ENCODE peak calls at places on chromosomes 13 and 19, in four cellular contexts. One of them, this sample, is unnamed.
A peak's percentile ranks its signal among the peaks of the same experiment; 100 is the strongest.

GRCh38 chr13:32941368-32941767 is 74.9 kb upstream of the KL start:
- DNase-seq in aorta: no peak
- DNase-seq in hepatic stellate cell: no peak
- DNase-seq in T-helper 1 cell: no peak
- DNase-seq in this sample: no peak

GRCh38 chr13:41568990-41569387 is 111.6 kb downstream of the RGCC start:
- DNase-seq in aorta: no peak
- DNase-seq in hepatic stellate cell: no peak
- DNase-seq in T-helper 1 cell: no peak
- DNase-seq in this sample: no peak

GRCh38 chr19:3375221-3376088 is 9.1 kb downstream of the NFIC start:
- DNase-seq in aorta: peak; percentile 92
- DNase-seq in hepatic stellate cell: peak; percentile 75
- DNase-seq in T-helper 1 cell: no peak
- DNase-seq in this sample: no peak

GRCh38 chr19:7737215-7737614 is 5.3 kb upstream of the CLEC4G start:
- DNase-seq in aorta: no peak
- DNase-seq in hepatic stellate cell: no peak
- DNase-seq in T-helper 1 cell: no peak
- DNase-seq in this sample: no peak

GRCh38 chr19:13727798-13728197 is 36.5 kb upstream of the MRI1 start:
- DNase-seq in aorta: no peak
- DNase-seq in hepatic stellate cell: no peak
- DNase-seq in T-helper 1 cell: no peak
- DNase-seq in this sample: no peak

GRCh38 chr19:18558202-18558555 is 509 bp downstream of the KXD1 start:
- DNase-seq in aorta: no peak
- DNase-seq in hepatic stellate cell: no peak
- DNase-seq in T-helper 1 cell: no peak
- DNase-seq in this sample: no peak

GRCh38 chr19:49553451-49554271 is 25.9 kb downstream of the RCN3 start:
- DNase-seq in aorta: no peak
- DNase-seq in hepatic stellate cell: peak; percentile 74
- DNase-seq in T-helper 1 cell: peak; percentile 37
- DNase-seq in this sample: no peak

GRCh38 chr13:44368062-44368591 is 5.5 kb upstream of the SERP2 start:
- DNase-seq in aorta: no peak
- DNase-seq in hepatic stellate cell: no peak
- DNase-seq in T-helper 1 cell: no peak
- DNase-seq in this sample: peak; percentile 32

GRCh38 chr19:46821512-46822359 is 28.9 kb downstream of the AP2S1 start:
- DNase-seq in aorta: peak; percentile 55
- DNase-seq in hepatic stellate cell: no peak
- DNase-seq in T-helper 1 cell: peak; percentile 44
- DNase-seq in this sample: no peak

GRCh38 chr13:20702945-20703784 is at the start of gene IL17D:
- DNase-seq in aorta: no peak
- DNase-seq in hepatic stellate cell: no peak
- DNase-seq in T-helper 1 cell: peak; percentile 25
- DNase-seq in this sample: no peak

GRCh38 chr19:7636691-7637373 is at the start of gene STXBP2:
- DNase-seq in aorta: peak; percentile 77
- DNase-seq in hepatic stellate cell: peak; percentile 52
- DNase-seq in T-helper 1 cell: peak; percentile 95
- DNase-seq in this sample: no peak

GRCh38 chr13:75881109-75881775 is 245.1 kb downstream of the LMO7 start:
- DNase-seq in aorta: no peak
- DNase-seq in hepatic stellate cell: no peak
- DNase-seq in T-helper 1 cell: no peak
- DNase-seq in this sample: no peak

GRCh38 chr19:29293292-29293691 is 80.3 kb upstream of the UQCRFS1 start:
- DNase-seq in aorta: no peak
- DNase-seq in hepatic stellate cell: no peak
- DNase-seq in T-helper 1 cell: no peak
- DNase-seq in this sample: no peak